ENCODE peak calls at places on chromosomes 12 and 14, in four cellular contexts. T is CD8-positive, alpha-beta memory T cell; A is AG04450; M is pancreas. G is an unnamed sample.
A peak's percentile ranks its signal among the peaks of the same experiment; 100 is the strongest.

GRCh38 chr12:42426733-42427132 is 100.8 kb downstream of the PPHLN1 start:
- DNase-seq in A (no peak), M (no peak), T (no peak), G (no peak)

GRCh38 chr14:32408018-32408417 is 78.9 kb downstream of the AKAP6 start:
- DNase-seq in T (no peak), M (no peak), A (no peak), G (no peak)

GRCh38 chr14:97277711-97278110 is 480.5 kb downstream of the VRK1 start:
- DNase-seq in A (no peak), T (no peak), M (no peak), G (no peak)

GRCh38 chr12:114628199-114628598 is 55.8 kb downstream of the TBX3 start:
- DNase-seq in A (no peak), M (no peak), T (no peak), G (no peak)

GRCh38 chr14:64232095-64232830 is 61.9 kb downstream of the ESR2 start:
- DNase-seq in A (peak; percentile 67), T (no peak), M (no peak), G (no peak)

GRCh38 chr12:65741662-65742480 is 82.4 kb upstream of the HMGA2 start:
- DNase-seq in A (no peak), M (peak; percentile 18), T (no peak), G (no peak)

GRCh38 chr12:89873745-89874144 is 165.1 kb upstream of the ATP2B1 start:
- DNase-seq in M (no peak), T (no peak), A (no peak), G (no peak)

GRCh38 chr14:92105845-92106094 is 612 bp downstream of the ATXN3 start:
- DNase-seq in A (no peak), T (no peak), M (peak; percentile 41), G (no peak)

GRCh38 chr12:9041321-9041720 is 52.0 kb downstream of the KLRG1 start:
- DNase-seq in T (no peak), M (no peak), A (no peak), G (no peak)

GRCh38 chr14:31692376-31692781 is 131.2 kb downstream of the NUBPL start:
- DNase-seq in T (no peak), M (no peak), A (no peak), G (no peak)

GRCh38 chr14:73245401-73246325 is 8.4 kb downstream of the PAPLN start:
- DNase-seq in A (no peak), T (peak; percentile 57), M (peak; percentile 58), G (no peak)

GRCh38 chr12:124854637-124855184 is 9.0 kb downstream of the SCARB1 start:
- DNase-seq in M (no peak), T (no peak), A (no peak), G (no peak)

GRCh38 chr12:48978291-48978740 is at the start of gene WNT1:
- DNase-seq in A (no peak), T (no peak), M (no peak), G (no peak)

GRCh38 chr14:75213172-75213571 is 36.8 kb upstream of the TMED10 start:
- DNase-seq in T (no peak), A (no peak), M (no peak), G (no peak)

GRCh38 chr12:96486751-96487150 is 2.6 kb upstream of the CFAP54 start:
- DNase-seq in M (no peak), T (no peak), A (no peak), G (no peak)

GRCh38 chr14:40494483-40494882 is 1062.2 kb upstream of the FBXO33 start:
- DNase-seq in M (no peak), T (no peak), A (no peak), G (no peak)

GRCh38 chr14:100471451-100472093 is 115.6 kb downstream of the BEGAIN start:
- DNase-seq in M (no peak), T (no peak), A (no peak), G (no peak)

DNA sequence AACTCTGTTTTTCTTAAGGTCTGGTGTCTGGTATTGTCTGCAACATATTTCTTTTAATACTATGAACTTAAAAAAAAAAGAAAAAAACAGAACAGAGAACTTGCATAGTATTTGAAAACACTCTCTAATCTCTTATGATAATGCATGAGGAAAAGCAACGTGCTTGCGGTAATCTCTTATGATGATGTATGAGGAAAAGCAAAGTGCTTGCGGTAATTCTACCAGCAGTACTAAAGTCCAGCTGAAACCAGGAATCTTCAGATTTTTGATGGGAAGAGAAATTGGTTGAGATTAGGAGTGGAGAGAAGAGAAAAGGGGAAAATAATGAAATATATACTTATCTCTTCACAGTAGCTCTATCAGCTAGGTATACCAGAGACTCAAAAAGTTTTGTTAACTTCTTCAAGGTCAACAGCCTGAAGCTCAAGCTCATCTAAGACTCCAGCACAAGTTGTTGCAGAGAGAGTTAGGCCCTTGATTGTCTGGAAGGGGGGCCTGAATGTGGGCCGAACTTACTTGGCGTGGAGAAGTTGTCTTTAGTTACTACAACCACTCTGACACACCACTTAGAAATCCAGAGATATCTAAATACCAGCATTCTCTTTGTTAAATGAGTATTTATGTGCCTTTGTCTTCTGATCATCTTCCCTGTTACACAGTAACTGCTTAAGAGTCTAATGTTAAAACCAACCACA is 240.4 kb downstream of the PRKD1 start:
- DNase-seq in A (no peak), T (no peak), M (no peak), G (no peak)
- H3K9me3 ChIP-seq in A (no peaks in the 10 kb centered on the region), T (no peaks in the 10 kb centered on the region), M (no peaks in the 10 kb centered on the region), G (peaks cover 3% of the 10 kb centered on the region)

GRCh38 chr12:56723352-56723751 is 1.7 kb downstream of the NACA start:
- DNase-seq in T (no peak), M (no peak), A (no peak), G (no peak)
- H3K9me3 ChIP-seq in T (no peaks in the 10 kb centered on the region), M (no peaks in the 10 kb centered on the region), A (no peaks in the 10 kb centered on the region), G (no peaks in the 10 kb centered on the region)

GRCh38 chr12:68445836-68446235 is 113.7 kb upstream of the MDM1 start:
- DNase-seq in M (no peak), T (no peak), A (no peak), G (no peak)
- H3K9me3 ChIP-seq in M (no peaks in the 10 kb centered on the region), T (no peaks in the 10 kb centered on the region), A (no peaks in the 10 kb centered on the region), G (no peaks in the 10 kb centered on the region)

GRCh38 chr12:133233993-133234564 is 1.6 kb downstream of the ANHX start:
- DNase-seq in T (no peak), A (no peak), M (no peak), G (no peak)

GRCh38 chr12:133236144-133236543 is 467 bp upstream of the ANHX start:
- DNase-seq in T (no peak), M (no peak), A (no peak), G (no peak)

GRCh38 chr12:133236556-133236955 is 879 bp upstream of the ANHX start:
- DNase-seq in T (no peak), M (no peak), A (no peak), G (no peak)

GRCh38 chr12:133235401-133236112 is at the start of gene ANHX:
- DNase-seq in M (no peak), A (no peak), T (no peak), G (no peak)

DNA sequence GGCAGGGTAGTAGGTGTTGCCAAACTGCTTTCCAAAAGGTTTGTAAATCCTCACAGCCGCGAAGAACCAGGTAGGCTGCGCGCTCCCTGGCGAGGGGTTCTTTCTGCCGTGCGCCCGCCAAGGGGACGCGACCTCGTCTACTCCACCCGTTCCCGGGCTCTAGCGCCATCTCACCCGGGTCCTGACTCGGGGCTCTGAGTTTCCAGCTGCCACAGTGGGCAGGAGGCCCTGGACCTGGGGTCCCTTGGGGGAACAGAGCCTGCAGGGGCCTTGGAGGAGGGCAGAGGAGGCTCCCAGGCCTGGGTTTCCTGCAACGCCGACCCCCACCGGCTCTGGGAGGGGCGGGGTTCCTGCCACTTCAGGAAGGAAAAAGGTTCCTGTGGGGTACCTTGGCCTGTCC is 706 bp downstream of the ANHX start:
- DNase-seq in T (no peak), M (no peak), A (no peak), G (no peak)
- H3K9me3 ChIP-seq in T (no peaks in the 10 kb centered on the region), M (no peaks in the 10 kb centered on the region), A (peaks cover 81% of the 10 kb centered on the region), G (peaks cover 3% of the 10 kb centered on the region)